ENCODE peak calls at places on chromosomes 1 and 21, in five cellular contexts. One of them, this sample, is unnamed.
A peak's percentile ranks its signal among the peaks of the same experiment; 100 is the strongest.

GRCh38 chr1:156848461-156849150 is 10.3 kb downstream of the INSRR start:
- DNase-seq in SJCRH30: peak; percentile 24
- DNase-seq in GM12878: no peak
- DNase-seq in lung: peak; percentile 45
- DNase-seq in fibroblast of lung: peak; percentile 49
- DNase-seq in this sample: peak; percentile 53

GRCh38 chr1:229230893-229231753 is 39.8 kb upstream of the RAB4A start:
- DNase-seq in SJCRH30: peak; percentile 62
- DNase-seq in GM12878: no peak
- DNase-seq in lung: no peak
- DNase-seq in fibroblast of lung: peak; percentile 36
- DNase-seq in this sample: no peak

GRCh38 chr1:221543529-221544120 is 198.3 kb downstream of the DUSP10 start:
- DNase-seq in SJCRH30: peak; percentile 46
- DNase-seq in GM12878: no peak
- DNase-seq in lung: no peak
- DNase-seq in fibroblast of lung: peak; percentile 27
- DNase-seq in this sample: no peak

GRCh38 chr1:116340506-116341240 is 32.4 kb upstream of the ATP1A1 start:
- DNase-seq in SJCRH30: no peak
- DNase-seq in GM12878: no peak
- DNase-seq in lung: no peak
- DNase-seq in fibroblast of lung: no peak
- DNase-seq in this sample: no peak

GRCh38 chr1:85940621-85941306 is 215.8 kb downstream of the COL24A1 start:
- DNase-seq in SJCRH30: no peak
- DNase-seq in GM12878: no peak
- DNase-seq in lung: no peak
- DNase-seq in fibroblast of lung: peak; percentile 15
- DNase-seq in this sample: no peak

GRCh38 chr1:41616563-41616962 is 132.1 kb upstream of the EDN2 start:
- DNase-seq in SJCRH30: peak; percentile 58
- DNase-seq in GM12878: no peak
- DNase-seq in lung: no peak
- DNase-seq in fibroblast of lung: no peak
- DNase-seq in this sample: no peak

GRCh38 chr21:44353200-44353970 is at the start of gene TRPM2:
- DNase-seq in SJCRH30: no peak
- DNase-seq in GM12878: no peak
- DNase-seq in lung: peak; percentile 68
- DNase-seq in fibroblast of lung: no peak
- DNase-seq in this sample: no peak

GRCh38 chr1:63688302-63688701 is 85.5 kb upstream of the ROR1 start:
- DNase-seq in SJCRH30: no peak
- DNase-seq in GM12878: no peak
- DNase-seq in lung: no peak
- DNase-seq in fibroblast of lung: peak; percentile 90
- DNase-seq in this sample: no peak

GRCh38 chr1:239368436-239369109 is 17.8 kb upstream of the CHRM3 start:
- DNase-seq in SJCRH30: no peak
- DNase-seq in GM12878: no peak
- DNase-seq in lung: no peak
- DNase-seq in fibroblast of lung: no peak
- DNase-seq in this sample: no peak

GRCh38 chr1:184296466-184297243 is 90.2 kb upstream of the C1orf21 start:
- DNase-seq in SJCRH30: peak; percentile 40
- DNase-seq in GM12878: no peak
- DNase-seq in lung: peak; percentile 75
- DNase-seq in fibroblast of lung: peak; percentile 93
- DNase-seq in this sample: no peak

GRCh38 chr1:167052389-167052788 is 37.8 kb downstream of the GPA33 start:
- DNase-seq in SJCRH30: peak; percentile 17
- DNase-seq in GM12878: no peak
- DNase-seq in lung: no peak
- DNase-seq in fibroblast of lung: no peak
- DNase-seq in this sample: no peak

GRCh38 chr1:160834945-160835565 is 27.6 kb downstream of the CD244 start:
- DNase-seq in SJCRH30: peak; percentile 59
- DNase-seq in GM12878: no peak
- DNase-seq in lung: no peak
- DNase-seq in fibroblast of lung: peak; percentile 7
- DNase-seq in this sample: no peak

GRCh38 chr1:214224605-214225354 is 56.2 kb upstream of the SMYD2 start:
- DNase-seq in SJCRH30: no peak
- DNase-seq in GM12878: no peak
- DNase-seq in lung: no peak
- DNase-seq in fibroblast of lung: peak; percentile 65
- DNase-seq in this sample: no peak

GRCh38 chr1:39971138-39971537 is 16.2 kb downstream of the MFSD2A start:
- DNase-seq in SJCRH30: no peak
- DNase-seq in GM12878: no peak
- DNase-seq in lung: no peak
- DNase-seq in fibroblast of lung: no peak
- DNase-seq in this sample: no peak

DNA sequence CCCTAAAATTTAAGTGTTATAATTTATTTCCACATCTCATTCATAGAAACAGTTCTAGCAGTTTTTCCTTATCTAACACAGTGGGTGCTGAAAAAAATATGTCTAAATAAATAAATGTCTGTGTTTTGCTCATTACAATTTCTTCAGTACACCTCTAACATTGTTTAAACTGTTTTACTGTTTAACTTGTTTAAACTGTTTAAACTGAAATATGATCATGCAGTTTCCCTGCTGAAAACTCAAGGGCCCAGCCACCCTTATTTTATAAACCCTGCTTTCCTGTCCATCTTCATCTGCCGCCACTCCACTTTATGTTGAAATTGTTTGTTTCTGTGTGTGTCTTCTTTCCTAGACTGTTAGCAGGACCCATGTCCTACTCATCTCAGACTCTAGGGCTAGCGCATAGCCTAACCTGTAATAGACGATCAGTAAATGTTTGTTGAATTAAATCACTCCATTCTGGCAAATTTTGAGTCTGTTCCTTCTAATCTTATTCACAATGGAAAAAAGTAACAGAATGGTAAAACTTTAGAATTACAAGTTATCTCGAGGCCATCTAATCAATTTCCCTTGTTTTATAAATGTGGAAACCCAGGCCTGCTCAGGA is 9.4 kb upstream of the PIK3C2B start:
- DNase-seq in SJCRH30: no peak
- DNase-seq in GM12878: no peak
- DNase-seq in lung: no peak
- DNase-seq in fibroblast of lung: no peak
- DNase-seq in this sample: no peak
- H3K4me3 ChIP-seq in SJCRH30: no peak overlapping the region
- H3K4me3 ChIP-seq in GM12878: no peak overlapping the region
- H3K4me3 ChIP-seq in lung: no peak overlapping the region
- H3K4me3 ChIP-seq in fibroblast of lung: no peak overlapping the region
- H3K4me3 ChIP-seq in this sample: no peak overlapping the region

DNA sequence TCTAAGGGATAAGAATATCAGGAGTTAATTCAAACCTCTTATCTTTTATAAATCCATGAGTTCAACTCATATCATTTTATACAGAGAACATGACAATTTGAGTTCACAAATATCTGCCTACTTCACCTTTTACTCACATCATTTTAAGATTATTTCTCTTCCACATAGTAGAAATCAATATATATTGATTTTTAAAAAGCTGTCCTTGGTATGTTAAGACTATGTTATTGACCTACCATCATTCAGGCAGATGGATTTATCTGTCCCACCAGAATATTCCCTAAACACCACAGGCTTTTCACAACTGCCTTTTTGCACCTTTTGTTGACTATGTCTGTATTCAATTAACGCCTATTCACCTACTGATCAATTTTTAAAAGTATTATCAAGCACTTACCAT is 13.5 kb downstream of the DRAM2 start:
- DNase-seq in SJCRH30: no peak
- DNase-seq in GM12878: no peak
- DNase-seq in lung: no peak
- DNase-seq in fibroblast of lung: no peak
- DNase-seq in this sample: no peak
- H3K36me3 ChIP-seq in SJCRH30: peaks cover 32% of the 10 kb centered on the region
- H3K36me3 ChIP-seq in GM12878: peaks cover 29% of the 10 kb centered on the region
- H3K36me3 ChIP-seq in lung: peaks cover 16% of the 10 kb centered on the region
- H3K36me3 ChIP-seq in fibroblast of lung: no peaks in the 10 kb centered on the region
- H3K36me3 ChIP-seq in this sample: peaks cover 41% of the 10 kb centered on the region

GRCh38 chr1:219781491-219781890 is 146.9 kb downstream of the SLC30A10 start:
- DNase-seq in SJCRH30: no peak
- DNase-seq in GM12878: no peak
- DNase-seq in lung: no peak
- DNase-seq in fibroblast of lung: no peak
- DNase-seq in this sample: no peak

GRCh38 chr1:219774386-219774785 is 154.0 kb downstream of the SLC30A10 start:
- DNase-seq in SJCRH30: no peak
- DNase-seq in GM12878: no peak
- DNase-seq in lung: no peak
- DNase-seq in fibroblast of lung: no peak
- DNase-seq in this sample: no peak

GRCh38 chr1:219782311-219782710 is 146.0 kb downstream of the SLC30A10 start:
- DNase-seq in SJCRH30: no peak
- DNase-seq in GM12878: no peak
- DNase-seq in lung: no peak
- DNase-seq in fibroblast of lung: no peak
- DNase-seq in this sample: no peak

GRCh38 chr1:219778793-219779369 is 149.5 kb downstream of the SLC30A10 start:
- DNase-seq in SJCRH30: no peak
- DNase-seq in GM12878: no peak
- DNase-seq in lung: no peak
- DNase-seq in fibroblast of lung: peak; percentile 34
- DNase-seq in this sample: no peak

GRCh38 chr1:219778110-219778509 is 150.2 kb downstream of the SLC30A10 start:
- DNase-seq in SJCRH30: no peak
- DNase-seq in GM12878: no peak
- DNase-seq in lung: no peak
- DNase-seq in fibroblast of lung: no peak
- DNase-seq in this sample: no peak
- H3K27ac ChIP-seq in SJCRH30: no peak overlapping the region
- H3K27ac ChIP-seq in GM12878: no peak overlapping the region
- H3K27ac ChIP-seq in lung: no peak overlapping the region
- H3K27ac ChIP-seq in fibroblast of lung: no peak overlapping the region
- H3K27ac ChIP-seq in this sample: no peak overlapping the region

GRCh38 chr1:165954940-165955339 is 127.5 kb downstream of the UCK2 start:
- DNase-seq in SJCRH30: peak; percentile 94
- DNase-seq in GM12878: no peak
- DNase-seq in lung: no peak
- DNase-seq in fibroblast of lung: peak; percentile 13
- DNase-seq in this sample: no peak
- H3K4me3 ChIP-seq in SJCRH30: no peak overlapping the region
- H3K4me3 ChIP-seq in GM12878: no peak overlapping the region
- H3K4me3 ChIP-seq in lung: no peak overlapping the region
- H3K4me3 ChIP-seq in fibroblast of lung: no peak overlapping the region
- H3K4me3 ChIP-seq in this sample: no peak overlapping the region

GRCh38 chr1:75725256-75725655 is 747 bp downstream of the ACADM start:
- DNase-seq in SJCRH30: no peak
- DNase-seq in GM12878: no peak
- DNase-seq in lung: no peak
- DNase-seq in fibroblast of lung: peak; percentile 9
- DNase-seq in this sample: no peak

GRCh38 chr1:75720820-75721219 is 3.7 kb upstream of the ACADM start:
- DNase-seq in SJCRH30: no peak
- DNase-seq in GM12878: no peak
- DNase-seq in lung: no peak
- DNase-seq in fibroblast of lung: no peak
- DNase-seq in this sample: no peak

GRCh38 chr1:75724472-75725022 is at the start of gene ACADM:
- DNase-seq in SJCRH30: peak; percentile 89
- DNase-seq in GM12878: peak; percentile 53
- DNase-seq in lung: peak; percentile 91
- DNase-seq in fibroblast of lung: peak; percentile 81
- DNase-seq in this sample: peak; percentile 65

GRCh38 chr1:75723989-75724471 is 479 bp upstream of the ACADM start:
- DNase-seq in SJCRH30: peak; percentile 86
- DNase-seq in GM12878: no peak
- DNase-seq in lung: peak; percentile 84
- DNase-seq in fibroblast of lung: peak; percentile 81
- DNase-seq in this sample: peak; percentile 53

GRCh38 chr1:75722966-75723365 is 1.5 kb upstream of the ACADM start:
- DNase-seq in SJCRH30: no peak
- DNase-seq in GM12878: no peak
- DNase-seq in lung: no peak
- DNase-seq in fibroblast of lung: no peak
- DNase-seq in this sample: no peak
- H3K36me3 ChIP-seq in SJCRH30: no peaks in the 10 kb centered on the region
- H3K36me3 ChIP-seq in GM12878: no peaks in the 10 kb centered on the region
- H3K36me3 ChIP-seq in lung: no peaks in the 10 kb centered on the region
- H3K36me3 ChIP-seq in fibroblast of lung: no peaks in the 10 kb centered on the region
- H3K36me3 ChIP-seq in this sample: no peaks in the 10 kb centered on the region

GRCh38 chr1:91020486-91020885 is 1.3 kb downstream of the ZNF644 start:
- DNase-seq in SJCRH30: no peak
- DNase-seq in GM12878: no peak
- DNase-seq in lung: no peak
- DNase-seq in fibroblast of lung: no peak
- DNase-seq in this sample: no peak
- H3K27ac ChIP-seq in SJCRH30: peak overlapping the region; percentile 100
- H3K27ac ChIP-seq in GM12878: peak overlapping the region; percentile 97
- H3K27ac ChIP-seq in lung: no peak overlapping the region
- H3K27ac ChIP-seq in fibroblast of lung: peak overlapping the region; percentile 100
- H3K27ac ChIP-seq in this sample: peak overlapping the region; percentile 100

This sample was measured in effector memory CD4-positive, alpha-beta T cell.